ENCODE peak calls at places on chromosomes 4 and X, in four cellular contexts. H is tibial nerve, G is lung, Z is fibroblast of lung. M is an unnamed sample.

GRCh38 chr4:169164669-169165415 is 105.9 kb downstream of the SH3RF1 start:
- DNase-seq in H (no peak), Z (no peak), G (no peak), M (no peak)

GRCh38 chr4:94304365-94304971 is 38.2 kb downstream of the HPGDS start:
- DNase-seq in Z (peak; percentile 47), G (no peak), H (no peak), M (no peak)

GRCh38 chr4:39037491-39037825 is 5.2 kb upstream of the TMEM156 start:
- DNase-seq in H (no peak), Z (no peak), G (no peak), M (no peak)

GRCh38 chr4:123741906-123742305 is 345.3 kb downstream of the SPRY1 start:
- DNase-seq in G (no peak), Z (peak; percentile 7), H (no peak), M (no peak)

GRCh38 chr4:15197005-15197404 is 194.7 kb downstream of the CPEB2 start:
- DNase-seq in Z (peak; percentile 51), G (no peak), H (no peak), M (no peak)

GRCh38 chr4:80307183-80307735 is 28.3 kb upstream of the CFAP299 start:
- DNase-seq in H (no peak), Z (no peak), G (no peak), M (no peak)

GRCh38 chr4:182808673-182809416 is 108.3 kb downstream of the DCTD start:
- DNase-seq in Z (no peak), G (no peak), H (no peak), M (no peak)

GRCh38 chr4:103482893-103483292 is 236.9 kb downstream of the TACR3 start:
- DNase-seq in G (no peak), Z (no peak), H (no peak), M (no peak)

GRCh38 chrX:70456256-70456655 is 11.6 kb downstream of the DLG3 start:
- DNase-seq in G (no peak), H (no peak), Z (no peak), M (no peak)

DNA sequence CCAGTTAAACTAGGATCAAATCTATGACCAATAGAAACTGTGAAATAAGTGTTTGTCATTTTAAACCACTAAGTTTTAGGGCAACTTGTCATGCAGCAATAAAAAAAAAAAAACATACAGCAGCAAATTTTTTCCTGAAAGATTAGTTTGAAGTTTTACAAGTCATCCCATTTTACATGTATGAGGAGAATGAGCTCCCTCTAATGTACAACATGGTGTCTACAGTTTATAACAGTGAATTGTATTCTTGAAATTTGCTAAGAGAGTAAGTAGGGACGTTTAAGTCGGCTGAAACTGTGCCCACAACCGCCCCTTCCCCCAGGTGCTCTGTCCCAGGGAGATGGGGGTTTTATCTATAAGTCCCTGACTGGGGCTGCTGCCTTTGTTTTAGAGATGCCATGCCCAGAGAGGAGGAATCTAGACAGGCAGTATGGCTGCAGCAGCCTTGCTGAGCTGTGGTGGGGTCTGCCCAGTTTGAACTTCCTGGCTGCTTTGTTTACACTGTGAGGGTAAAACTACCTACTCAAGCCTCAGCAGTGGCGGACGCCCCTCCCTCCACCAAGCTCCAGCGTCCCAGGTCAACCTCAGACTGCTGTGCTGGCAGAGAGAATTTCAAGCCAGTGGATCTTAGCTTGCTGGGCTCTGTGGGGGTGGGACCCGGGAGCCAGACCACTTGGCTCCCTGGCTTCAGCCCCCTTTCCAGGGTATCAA is 499.3 kb upstream of the CT83 start:
- DNase-seq in H (no peak), Z (no peak), G (no peak), M (no peak)
- TF ChIP-seq CTCF in H (no peak), Z (no peak), G (no peak), M (peak; percentile 56)

DNA sequence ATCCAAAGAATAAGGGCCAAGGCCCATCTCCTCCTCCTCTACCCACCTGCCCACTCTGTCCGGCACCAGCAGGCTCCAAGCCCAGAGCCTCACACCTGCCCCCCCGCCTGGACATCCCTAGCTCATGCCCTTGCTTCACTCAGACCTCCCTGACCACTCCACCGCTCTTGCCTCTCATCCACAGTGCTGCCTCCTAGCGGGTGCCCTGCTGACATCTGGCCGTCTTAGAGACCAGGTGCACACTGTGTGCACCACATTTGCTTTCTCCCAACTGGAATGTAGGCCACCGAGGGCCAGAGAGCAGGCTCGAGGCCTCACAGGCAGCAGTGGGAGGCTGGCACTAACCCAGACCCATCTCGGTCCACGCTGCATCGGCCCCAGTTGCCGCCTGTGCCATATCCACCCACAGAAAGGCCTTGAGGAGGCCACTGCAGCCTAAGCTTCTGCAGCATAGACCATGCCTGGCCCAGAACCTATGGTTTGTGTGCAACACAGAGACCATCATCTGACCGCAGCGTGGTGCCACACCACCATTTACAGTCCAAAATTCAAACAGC is 13.5 kb downstream of the LETM1 start:
- DNase-seq in G (no peak), Z (no peak), H (no peak), M (no peak)
- TF ChIP-seq CTCF in G (no peak), Z (no peak), H (peak; percentile 12), M (no peak)

GRCh38 chrX:15465896-15466651 is 27.1 kb downstream of the PIR start:
- DNase-seq in Z (peak; percentile 56), G (no peak), H (no peak), M (no peak)
- TF ChIP-seq CTCF in Z (no peak), G (no peak), H (no peak), M (peak; percentile 30)

DNA sequence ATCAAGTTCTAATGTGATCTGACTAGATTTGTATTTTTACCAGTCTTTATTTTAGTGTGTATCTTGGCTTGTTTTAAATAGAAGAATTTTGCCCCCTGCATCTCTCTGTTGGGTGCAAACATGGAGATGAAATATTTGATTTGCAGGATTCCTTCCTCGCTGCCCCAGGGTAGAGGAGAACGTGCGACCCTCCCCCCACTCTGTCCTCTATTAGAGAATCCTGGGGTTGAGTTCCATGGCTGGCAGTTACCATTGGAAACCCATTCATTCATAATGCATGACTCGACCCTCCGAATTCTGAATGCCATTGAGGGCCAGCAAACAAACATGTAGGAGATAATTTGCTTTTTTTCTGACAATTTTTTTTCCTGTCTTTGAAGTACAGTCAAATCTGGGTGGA is 53.7 kb downstream of the TRIM2 start:
- DNase-seq in Z (no peak), G (no peak), H (no peak), M (no peak)
- TF ChIP-seq CTCF in Z (no peak), G (no peak), H (no peak), M (no peak)

GRCh38 chr4:114209589-114209988 is 230.1 kb upstream of the ARSJ start:
- DNase-seq in H (no peak), Z (no peak), G (no peak), M (no peak)
- TF ChIP-seq CTCF in H (no peak), Z (no peak), G (no peak), M (no peak)

M was measured in type B pancreatic cell.